ENCODE peak calls at places on chromosome 4, in seven cellular contexts. T is astrocyte of the cerebellum, B is anterior cingulate cortex, K is GM13976, L is T-helper 2 cell, O is right cardiac atrium, F is DMS 273 treated with DMSO at 0.1 percent for 48 hours. C is an unnamed sample.

GRCh38 chr4:48985976-48986653 is at the start of gene CWH43:
- DNase-seq in F (no peak), K (no peak), L (no peak), B (no peak), T (no peak), O (no peak), C (no peak)

GRCh38 chr4:183399616-183400015 is 44.8 kb upstream of the CDKN2AIP start:
- DNase-seq in T (no peak), F (no peak), B (no peak), K (no peak), L (no peak), O (no peak), C (no peak)

GRCh38 chr4:94306713-94307112 is 35.9 kb downstream of the HPGDS start:
- DNase-seq in L (no peak), O (no peak), T (no peak), F (no peak), K (no peak), B (no peak), C (no peak)

GRCh38 chr4:100106982-100107381 is 83.3 kb downstream of the DDIT4L start:
- DNase-seq in K (no peak), T (no peak), F (no peak), L (peak), B (no peak), O (no peak), C (no peak)

GRCh38 chr4:54233128-54233696 is 4.1 kb downstream of the PDGFRA start:
- DNase-seq in L (peak), B (peak), K (peak), F (peak), T (peak), O (peak), C (no peak)

GRCh38 chr4:96352051-96352517 is 512.2 kb downstream of the PDHA2 start:
- DNase-seq in F (no peak), T (peak), K (no peak), L (peak), B (no peak), O (no peak), C (no peak)

GRCh38 chr4:111959202-111959601 is 186.1 kb upstream of the FAM241A start:
- DNase-seq in K (no peak), B (no peak), F (no peak), O (no peak), T (no peak), L (no peak), C (peak)

GRCh38 chr4:29560452-29560851 is 1159.7 kb upstream of the PCDH7 start:
- DNase-seq in T (no peak), B (no peak), F (no peak), K (no peak), O (no peak), L (no peak), C (no peak)

GRCh38 chr4:184899261-184900134 is 73.7 kb upstream of the ACSL1 start:
- DNase-seq in K (no peak), L (no peak), B (no peak), F (no peak), O (no peak), T (no peak), C (no peak)

GRCh38 chr4:145179201-145179860 is 1.1 kb downstream of the OTUD4 start:
- DNase-seq in B (no peak), O (peak), F (no peak), K (peak), T (no peak), L (peak), C (no peak)

GRCh38 chr4:87516683-87517082 is 12.5 kb downstream of the SPARCL1 start:
- DNase-seq in L (no peak), O (no peak), F (no peak), K (no peak), B (no peak), T (no peak), C (no peak)

GRCh38 chr4:89929425-89930272 is 35.0 kb downstream of the MMRN1 start:
- DNase-seq in L (peak), K (no peak), F (no peak), O (no peak), T (no peak), B (no peak), C (no peak)

GRCh38 chr4:100208964-100209363 is 18.7 kb upstream of the DDIT4L start:
- DNase-seq in K (no peak), F (no peak), T (no peak), O (no peak), B (no peak), L (peak), C (no peak)

GRCh38 chr4:158810487-158811215 is 41.8 kb downstream of the FNIP2 start:
- DNase-seq in L (no peak), F (no peak), T (peak), K (no peak), O (peak), B (no peak), C (peak)

GRCh38 chr4:21512351-21512750 is 436.2 kb downstream of the KCNIP4 start:
- DNase-seq in L (no peak), K (peak), T (peak), O (no peak), B (no peak), F (peak), C (peak)

GRCh38 chr4:186684889-186685309 is 38.8 kb downstream of the FAT1 start:
- DNase-seq in F (no peak), B (no peak), K (no peak), O (no peak), T (no peak), L (no peak), C (no peak)

GRCh38 chr4:159455675-159456235 is 352.9 kb downstream of the RAPGEF2 start:
- DNase-seq in F (no peak), L (peak), O (no peak), T (no peak), K (peak), B (no peak), C (no peak)

GRCh38 chr4:39745920-39746319 is 48.0 kb downstream of the UBE2K start:
- DNase-seq in T (no peak), F (no peak), O (no peak), B (no peak), K (no peak), L (no peak), C (no peak)

GRCh38 chr4:95761871-95762270 is 78.0 kb upstream of the PDHA2 start:
- DNase-seq in T (no peak), F (no peak), L (no peak), O (no peak), K (no peak), B (no peak), C (no peak)

GRCh38 chr4:124846306-124846705 is 133.8 kb upstream of the ANKRD50 start:
- DNase-seq in F (no peak), O (no peak), B (no peak), L (no peak), T (no peak), K (no peak), C (no peak)